ENCODE peak calls at places on chromosomes 16 and 17, in eight cellular contexts. W is stomach; Q is EH; Y is COR-L47; K is heart left ventricle; H is activated CD4-positive, alpha-beta T cell treated with anti-CD3 and anti-CD28 coated beads, Interleukin-2, amount 10 ng/mL, durations not matched to agents 7 days and 5 days; G is GM03348; I is activated CD8-positive, alpha-beta memory T cell treated with anti-CD3 and anti-CD28 coated beads for 48 hours. D is an unnamed sample.
A peak's percentile ranks its signal among the peaks of the same experiment; 100 is the strongest.

GRCh38 chr17:42133461-42134041 is 10.9 kb downstream of the HSPB9 start:
- DNase-seq in W (no peak), Q (peak; percentile 6), Y (peak; percentile 87), K (no peak), H (no peak), G (no peak), I (no peak), D (peak; percentile 74)

GRCh38 chr16:69889295-69889964 is 61.7 kb upstream of the CLEC18A start:
- DNase-seq in W (no peak), Q (no peak), Y (no peak), K (no peak), H (no peak), G (no peak), I (no peak), D (no peak)

GRCh38 chr16:14307623-14308356 is 236.7 kb downstream of the MRTFB start:
- DNase-seq in W (no peak), Q (peak; percentile 51), Y (no peak), K (peak; percentile 56), H (no peak), G (peak; percentile 67), I (no peak), D (no peak)

GRCh38 chr16:27840311-27841060 is 223.0 kb downstream of the GSG1L start:
- DNase-seq in W (no peak), Q (no peak), Y (no peak), K (no peak), H (no peak), G (no peak), I (no peak), D (no peak)

GRCh38 chr16:57859331-57859730 is 57.0 kb upstream of the KIFC3 start:
- DNase-seq in W (no peak), Q (peak; percentile 56), Y (peak; percentile 34), K (no peak), H (no peak), G (peak; percentile 22), I (no peak), D (no peak)

GRCh38 chr17:51997723-51998122 is 160.8 kb downstream of the CA10 start:
- DNase-seq in W (no peak), Q (no peak), Y (no peak), K (no peak), H (no peak), G (no peak), I (no peak), D (no peak)

GRCh38 chr17:46822388-46822921 is 4.0 kb upstream of the WNT3 start:
- DNase-seq in W (no peak), Q (no peak), Y (no peak), K (no peak), H (peak; percentile 44), G (no peak), I (no peak), D (no peak)

GRCh38 chr16:11686713-11687112 is 18.5 kb downstream of the SNN start:
- DNase-seq in W (no peak), Q (no peak), Y (no peak), K (no peak), H (no peak), G (no peak), I (no peak), D (no peak)

GRCh38 chr17:77692571-77693161 is 265.8 kb upstream of the TNRC6C start:
- DNase-seq in W (no peak), Q (peak; percentile 22), Y (no peak), K (no peak), H (no peak), G (peak; percentile 39), I (no peak), D (no peak)

GRCh38 chr16:17154981-17155380 is 315.8 kb downstream of the XYLT1 start:
- DNase-seq in W (no peak), Q (no peak), Y (no peak), K (no peak), H (no peak), G (no peak), I (no peak), D (no peak)

GRCh38 chr16:84742561-84743200 is 42.9 kb downstream of the USP10 start:
- DNase-seq in W (no peak), Q (no peak), Y (no peak), K (no peak), H (no peak), G (no peak), I (no peak), D (no peak)

GRCh38 chr16:6946802-6947201 is 385.8 kb upstream of the RBFOX1 start:
- DNase-seq in W (no peak), Q (no peak), Y (no peak), K (no peak), H (no peak), G (no peak), I (no peak), D (no peak)

GRCh38 chr16:1105888-1106620 is 10.0 kb upstream of the C1QTNF8 start:
- DNase-seq in W (peak; percentile 73), Q (peak; percentile 60), Y (peak; percentile 50), K (peak; percentile 70), H (peak; percentile 16), G (peak; percentile 95), I (peak; percentile 14), D (peak; percentile 83)

GRCh38 chr17:78126895-78127239 is 1.7 kb downstream of the TMC6 start:
- DNase-seq in W (no peak), Q (no peak), Y (no peak), K (no peak), H (no peak), G (no peak), I (no peak), D (no peak)

GRCh38 chr17:76924345-76925332 is 56.4 kb downstream of the MGAT5B start:
- DNase-seq in W (no peak), Q (no peak), Y (no peak), K (no peak), H (no peak), G (no peak), I (no peak), D (no peak)

GRCh38 chr16:70800798-70801480 is at the start of gene VAC14:
- DNase-seq in W (peak; percentile 98), Q (peak; percentile 82), Y (peak; percentile 91), K (peak; percentile 91), H (peak; percentile 97), G (peak; percentile 95), I (peak; percentile 83), D (peak; percentile 96)

GRCh38 chr17:73742915-73743314 is 98.7 kb upstream of the SDK2 start:
- DNase-seq in W (no peak), Q (no peak), Y (no peak), K (no peak), H (no peak), G (no peak), I (no peak), D (no peak)

GRCh38 chr17:28545787-28546415 is 6.5 kb downstream of the UNC119 start:
- DNase-seq in W (no peak), Q (peak; percentile 22), Y (no peak), K (no peak), H (no peak), G (no peak), I (no peak), D (no peak)